ENCODE peak calls at places on chromosomes 12 and 14, in five cellular contexts. H is astrocyte of the cerebellum, Y is AG10803, P is hepatocyte, G is cardiac muscle cell. K is an unnamed sample.

GRCh38 chr14:57502581-57503254 is 9.1 kb upstream of the CCDC198 start:
- DNase-seq in P (peak), H (peak), G (peak), Y (no peak), K (peak)

GRCh38 chr12:75814856-75815754 is 216.5 kb downstream of the PHLDA1 start:
- DNase-seq in P (peak), G (peak), H (peak), Y (peak), K (peak)

GRCh38 chr14:25009891-25010290 is 40.1 kb downstream of the STXBP6 start:
- DNase-seq in P (peak), G (peak), H (no peak), Y (peak), K (no peak)

GRCh38 chr12:45557020-45557419 is 172.5 kb upstream of the ARID2 start:
- DNase-seq in P (no peak), Y (no peak), H (no peak), G (no peak), K (no peak)

GRCh38 chr12:101732318-101732717 is 6.9 kb downstream of the SYCP3 start:
- DNase-seq in G (no peak), Y (no peak), P (no peak), H (no peak), K (no peak)

GRCh38 chr14:74349757-74350156 is 1.5 kb downstream of the VRTN start:
- DNase-seq in Y (no peak), H (no peak), G (no peak), P (peak), K (no peak)

GRCh38 chr14:100268591-100269207 is 29.8 kb downstream of the YY1 start:
- DNase-seq in H (no peak), Y (peak), G (peak), P (no peak), K (peak)

GRCh38 chr14:55938249-55938791 is 179.9 kb upstream of the PELI2 start:
- DNase-seq in G (peak), P (peak), H (no peak), Y (peak), K (peak)

GRCh38 chr12:107106241-107107025 is 13.1 kb upstream of the CRY1 start:
- DNase-seq in G (no peak), H (no peak), Y (no peak), P (no peak), K (no peak)

GRCh38 chr12:56377989-56378316 is 15.3 kb upstream of the APOF start:
- DNase-seq in Y (no peak), H (no peak), P (no peak), G (no peak), K (no peak)

GRCh38 chr12:106302401-106303201 is at the start of gene TCP11L2:
- DNase-seq in Y (peak), H (no peak), G (peak), P (peak), K (peak)

GRCh38 chr14:102875652-102876051 is 46.8 kb upstream of the AMN start:
- DNase-seq in H (no peak), G (no peak), Y (no peak), P (no peak), K (no peak)

GRCh38 chr12:27387473-27387872 is 54.8 kb downstream of the BMAL2 start:
- DNase-seq in H (no peak), P (no peak), G (no peak), Y (no peak), K (no peak)

GRCh38 chr14:94673781-94674231 is 61.6 kb downstream of the SERPINA3 start:
- DNase-seq in P (no peak), G (peak), H (no peak), Y (no peak), K (no peak)

GRCh38 chr12:12275874-12276273 is 9.0 kb upstream of the LRP6 start:
- DNase-seq in Y (no peak), P (no peak), G (no peak), H (no peak), K (no peak)

GRCh38 chr12:6533653-6534157 is 612 bp upstream of the GAPDH start:
- DNase-seq in H (peak), P (peak), Y (peak), G (peak), K (peak)

GRCh38 chr12:14403711-14404164 is 38.3 kb downstream of the ATF7IP start:
- DNase-seq in H (peak), G (peak), P (peak), Y (peak), K (peak)

GRCh38 chr14:76995279-76996035 is 33.1 kb downstream of the IRF2BPL start:
- DNase-seq in P (no peak), H (no peak), G (no peak), Y (no peak), K (no peak)

GRCh38 chr12:100566887-100567637 is 6.4 kb upstream of the GAS2L3 start:
- DNase-seq in H (no peak), Y (no peak), G (peak), P (no peak), K (peak)

GRCh38 chr14:69956970-69957369 is 77.8 kb downstream of the SMOC1 start:
- DNase-seq in G (no peak), Y (no peak), P (no peak), H (no peak), K (no peak)

GRCh38 chr12:112468041-112468440 is 49.3 kb downstream of the PTPN11 start:
- DNase-seq in P (no peak), H (no peak), G (no peak), Y (no peak), K (no peak)

GRCh38 chr14:101112351-101113107 is 209.0 kb upstream of the RTL1 start:
- DNase-seq in G (no peak), Y (no peak), H (no peak), P (no peak), K (no peak)

GRCh38 chr12:53097207-53097563 is 282 bp upstream of the IGFBP6 start:
- DNase-seq in H (no peak), Y (peak), G (peak), P (no peak), K (peak)

GRCh38 chr12:113796086-113796827 is 169.9 kb downstream of the RBM19 start:
- DNase-seq in H (no peak), P (no peak), Y (no peak), G (no peak), K (no peak)

GRCh38 chr14:102945346-102946130 is 23.1 kb downstream of the AMN start:
- DNase-seq in Y (no peak), H (no peak), G (no peak), P (no peak), K (peak)

GRCh38 chr14:34966413-34966812 is 16.4 kb upstream of the SRP54 start:
- DNase-seq in P (no peak), Y (no peak), H (no peak), G (no peak), K (no peak)

GRCh38 chr12:132444957-132445883 is 44.7 kb upstream of the FBRSL1 start:
- DNase-seq in P (no peak), G (no peak), Y (no peak), H (no peak), K (no peak)

GRCh38 chr12:10182662-10183061 is 3.8 kb downstream of the TMEM52B start:
- DNase-seq in Y (peak), H (no peak), G (peak), P (peak), K (peak)

GRCh38 chr12:63845726-63846125 is 1.2 kb downstream of the SRGAP1 start:
- DNase-seq in P (peak), G (peak), Y (peak), H (no peak), K (peak)

GRCh38 chr12:67442347-67442841 is 173.2 kb downstream of the CAND1 start:
- DNase-seq in H (no peak), P (no peak), G (no peak), Y (no peak), K (no peak)

GRCh38 chr12:18443768-18444437 is 182.6 kb downstream of the PIK3C2G start:
- DNase-seq in P (no peak), H (peak), Y (peak), G (no peak), K (no peak)

GRCh38 chr14:59333668-59334067 is 131.5 kb downstream of the GPR135 start:
- DNase-seq in H (peak), G (peak), P (peak), Y (peak), K (peak)

GRCh38 chr12:93722757-93723567 is 45.8 kb downstream of the CRADD start:
- DNase-seq in H (no peak), Y (peak), G (no peak), P (no peak), K (peak)

GRCh38 chr14:40280652-40281051 is 848.4 kb upstream of the FBXO33 start:
- DNase-seq in G (no peak), P (no peak), Y (no peak), H (no peak), K (no peak)
- TF ChIP-seq CTCF in G (no peak), P (no peak), Y (no peak), H (no peak), K (no peak)

DNA sequence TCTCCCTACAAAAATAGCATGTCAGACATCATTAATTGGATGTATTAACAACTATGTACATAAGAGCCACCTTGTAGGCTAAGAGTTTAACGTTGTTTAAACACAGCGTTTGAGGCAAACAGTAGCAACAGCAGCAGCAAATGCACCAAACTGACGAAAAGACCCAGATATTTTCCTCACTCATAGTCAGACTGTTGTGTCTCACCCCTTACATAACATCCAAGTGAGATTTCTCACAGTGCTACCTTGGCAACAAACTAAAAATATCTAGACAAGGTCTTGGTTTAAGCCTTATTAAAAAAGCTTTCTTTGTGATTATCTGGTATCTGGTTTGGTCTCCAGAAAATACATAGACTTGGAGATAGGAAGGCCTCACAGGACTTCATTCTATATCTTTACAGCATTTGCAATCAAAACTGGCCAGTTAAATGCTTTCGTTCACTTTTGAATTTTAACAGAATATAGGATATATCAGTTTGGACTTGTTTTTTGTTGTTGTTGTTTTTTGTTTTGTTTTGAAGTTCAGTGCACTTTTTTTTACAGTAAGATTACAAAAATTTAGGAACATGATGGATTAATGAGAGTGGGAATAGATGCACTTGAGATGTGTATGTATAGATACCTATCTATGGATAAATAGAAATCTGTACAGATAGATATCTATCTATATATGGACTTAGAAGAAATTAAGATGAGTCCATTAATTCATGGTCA is 4.1 kb downstream of the BHLHE41 start:
- DNase-seq in H (no peak), G (no peak), P (no peak), Y (no peak), K (no peak)
- H3K4me3 ChIP-seq in H (no peak), G (no peak), P (no peak), Y (no peak), K (no peak)

DNA sequence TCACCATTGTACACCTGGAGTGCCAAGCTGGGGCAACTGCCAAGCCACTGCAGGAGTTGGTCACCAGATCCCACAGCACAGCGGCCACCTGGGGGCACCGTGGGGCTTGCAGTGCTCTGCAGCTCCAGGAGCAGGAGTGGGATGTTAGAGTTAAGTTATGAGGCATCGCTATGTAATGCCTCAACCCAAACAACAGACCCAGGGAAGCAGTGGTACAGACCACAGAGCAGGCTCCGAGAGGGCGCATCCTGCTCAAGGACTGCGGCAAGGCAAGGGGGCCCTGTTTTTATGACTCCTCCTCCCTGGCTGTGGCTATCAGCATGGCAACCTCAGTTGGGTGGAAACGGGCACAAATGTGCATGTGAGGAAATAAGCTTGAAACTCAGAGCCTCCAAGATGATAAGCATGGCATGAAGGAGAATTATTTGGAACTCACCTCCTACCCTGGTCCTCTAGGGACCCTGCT is 63.1 kb downstream of the ARL6IP4 start:
- DNase-seq in H (peak), P (peak), Y (peak), G (peak), K (peak)
- TF ChIP-seq CTCF in H (peak), P (peak), Y (peak), G (peak), K (peak)

GRCh38 chr12:102965281-102966155 is 8.0 kb downstream of the ASCL1 start:
- DNase-seq in Y (no peak), P (no peak), H (no peak), G (no peak), K (no peak)
- H3K4me3 ChIP-seq in Y (no peak), P (no peak), H (no peak), G (peak), K (no peak)

GRCh38 chr12:47900480-47901129 is 4.2 kb downstream of the VDR start:
- DNase-seq in G (no peak), P (peak), H (no peak), Y (peak), K (no peak)
- TF ChIP-seq CTCF in G (no peak), P (peak), H (no peak), Y (peak), K (no peak)

DNA sequence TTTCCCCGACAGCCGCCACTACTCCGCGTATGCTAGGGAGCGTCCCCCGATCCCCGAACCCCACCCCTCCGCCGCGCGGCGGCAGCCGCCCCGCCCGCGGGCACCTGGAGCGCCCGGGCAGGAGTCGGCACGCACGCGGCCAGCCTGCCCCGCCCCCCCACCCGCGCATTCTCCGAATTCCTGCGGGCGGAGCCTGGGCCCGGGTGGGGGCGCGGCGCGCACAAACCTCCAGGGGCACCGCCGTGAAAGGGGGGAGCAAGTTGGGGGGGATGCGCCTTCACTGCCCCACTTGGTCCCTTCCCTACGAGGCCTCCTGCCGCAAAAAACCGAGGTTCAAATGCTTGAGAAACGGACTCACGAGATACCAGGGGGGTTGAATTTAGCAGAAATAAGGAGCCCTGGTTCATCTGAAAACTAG is 1.7 kb downstream of the AJUBA start:
- DNase-seq in G (peak), P (peak), Y (peak), H (no peak), K (no peak)
- H3K4me3 ChIP-seq in G (peak), P (peak), Y (peak), H (peak), K (peak)

GRCh38 chr14:30767624-30768023 is 106.7 kb upstream of the COCH start:
- DNase-seq in H (no peak), Y (no peak), G (no peak), P (no peak), K (no peak)

GRCh38 chr14:30768791-30769190 is 105.6 kb upstream of the COCH start:
- DNase-seq in H (no peak), P (no peak), Y (no peak), G (no peak), K (no peak)

GRCh38 chr14:30759172-30760125 is 114.9 kb upstream of the COCH start:
- DNase-seq in G (no peak), H (no peak), P (no peak), Y (no peak), K (no peak)

DNA sequence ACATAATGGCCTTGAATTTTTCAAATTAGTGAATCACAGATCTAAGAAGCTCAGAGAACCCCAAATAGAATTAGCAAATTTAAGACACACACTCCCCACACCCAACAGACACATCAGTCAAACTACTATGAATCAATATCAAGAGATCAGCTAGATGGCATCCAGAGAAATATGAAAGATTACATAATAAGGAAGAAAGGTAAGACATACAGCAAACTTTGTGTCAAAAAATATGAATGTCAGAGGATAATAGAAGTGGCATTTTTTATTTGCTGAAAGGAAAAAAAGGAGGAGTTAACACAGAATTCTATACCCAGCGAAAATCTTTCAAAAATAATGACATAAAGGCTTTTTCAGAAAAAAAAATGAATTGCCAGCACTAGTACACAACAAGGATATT is 110.5 kb upstream of the COCH start:
- DNase-seq in P (no peak), Y (no peak), G (no peak), H (no peak), K (no peak)
- TF ChIP-seq CTCF in P (no peak), Y (no peak), G (no peak), H (no peak), K (no peak)

K was measured in fibroblast of mammary gland.